ENCODE peak calls at places on chromosomes 1 and 21, in ten cellular contexts. C, J, P, G, S, Z, N, F, B and D are unnamed samples.

GRCh38 chr1:113984710-113985109 is 5.4 kb downstream of the OLFML3 start:
- DNase-seq in C (no peak), J (no peak), P (no peak), G (no peak), S (no peak), Z (no peak), N (peak), F (no peak), B (peak), D (no peak)

GRCh38 chr1:201149400-201149799 is 4.9 kb downstream of the TMEM9 start:
- DNase-seq in C (peak), J (peak), P (peak), G (no peak), S (no peak), Z (no peak), N (no peak), F (peak), B (peak), D (peak)

GRCh38 chr21:36004441-36004840 is 55.9 kb downstream of the SETD4 start:
- DNase-seq in C (no peak), J (no peak), P (no peak), G (no peak), S (no peak), Z (no peak), N (no peak), F (no peak), B (no peak), D (no peak)

GRCh38 chr1:205072881-205073280 is 11.4 kb downstream of the TMEM81 start:
- DNase-seq in C (no peak), J (no peak), P (no peak), G (no peak), S (no peak), Z (no peak), N (no peak), F (no peak), B (no peak), D (no peak)

GRCh38 chr1:117511273-117511672 is 94.6 kb upstream of the TENT5C start:
- DNase-seq in C (peak), J (no peak), P (no peak), G (no peak), S (no peak), Z (no peak), N (no peak), F (no peak), B (no peak), D (no peak)

GRCh38 chr1:20610950-20611349 is 22.1 kb downstream of the CDA start:
- DNase-seq in C (peak), J (no peak), P (no peak), G (no peak), S (no peak), Z (no peak), N (no peak), F (no peak), B (no peak), D (no peak)

GRCh38 chr1:61579815-61580214 is 145.1 kb downstream of the TM2D1 start:
- DNase-seq in C (no peak), J (no peak), P (no peak), G (no peak), S (no peak), Z (no peak), N (no peak), F (no peak), B (no peak), D (no peak)

GRCh38 chr1:202045699-202046098 is 35.3 kb downstream of the ELF3 start:
- DNase-seq in C (no peak), J (no peak), P (no peak), G (no peak), S (no peak), Z (no peak), N (no peak), F (no peak), B (no peak), D (no peak)

GRCh38 chr1:172647110-172647564 is 11.8 kb upstream of the FASLG start:
- DNase-seq in C (peak), J (peak), P (peak), G (no peak), S (no peak), Z (no peak), N (no peak), F (no peak), B (no peak), D (peak)

GRCh38 chr1:119715542-119715941 is 3.8 kb downstream of the PHGDH start:
- DNase-seq in C (no peak), J (no peak), P (no peak), G (no peak), S (peak), Z (no peak), N (no peak), F (no peak), B (no peak), D (no peak)

GRCh38 chr1:93443456-93443855 is 4.5 kb upstream of the FNBP1L start:
- DNase-seq in C (peak), J (no peak), P (no peak), G (no peak), S (no peak), Z (no peak), N (no peak), F (no peak), B (no peak), D (no peak)

GRCh38 chr1:204161609-204162497 is 4.3 kb downstream of the REN start:
- DNase-seq in C (no peak), J (no peak), P (no peak), G (no peak), S (no peak), Z (no peak), N (no peak), F (no peak), B (no peak), D (no peak)